ENCODE peak calls at places on chromosomes 12 and 14, in four cellular contexts. V is H9, R is upper lobe of right lung, Z is right lobe of liver. X is an unnamed sample.
A peak's percentile ranks its signal among the peaks of the same experiment; 100 is the strongest.

GRCh38 chr14:104133496-104133895 is 4.9 kb upstream of the KIF26A start:
- DNase-seq in V (peak; percentile 18), R (peak; percentile 53), Z (peak; percentile 37), X (peak; percentile 59)

GRCh38 chr12:45701296-45701695 is 28.2 kb upstream of the ARID2 start:
- DNase-seq in V (no peak), R (no peak), Z (no peak), X (no peak)

GRCh38 chr12:116784238-116784612 is 46.1 kb downstream of the RNFT2 start:
- DNase-seq in V (no peak), R (no peak), Z (no peak), X (no peak)

GRCh38 chr12:110917467-110917866 is 2.9 kb downstream of the MYL2 start:
- DNase-seq in V (no peak), R (no peak), Z (no peak), X (no peak)

GRCh38 chr14:102728509-102728908 is 48.7 kb upstream of the TRAF3 start:
- DNase-seq in V (no peak), R (no peak), Z (peak; percentile 10), X (no peak)

GRCh38 chr14:76348898-76349297 is 27.0 kb upstream of the ESRRB start:
- DNase-seq in V (peak; percentile 73), R (no peak), Z (no peak), X (no peak)

GRCh38 chr12:571795-572531 is 91.3 kb downstream of the NINJ2 start:
- DNase-seq in V (no peak), R (no peak), Z (no peak), X (no peak)

GRCh38 chr12:118611295-118611694 is 234.9 kb downstream of the SUDS3 start:
- DNase-seq in V (peak; percentile 43), R (no peak), Z (no peak), X (no peak)

GRCh38 chr14:51188566-51189185 is 51.4 kb upstream of the TMX1 start:
- DNase-seq in V (no peak), R (no peak), Z (no peak), X (no peak)

GRCh38 chr12:26872623-26873022 is 39.6 kb upstream of the ITPR2 start:
- DNase-seq in V (no peak), R (no peak), Z (no peak), X (no peak)

GRCh38 chr12:18320036-18320617 is 58.8 kb downstream of the PIK3C2G start:
- DNase-seq in V (peak; percentile 58), R (no peak), Z (no peak), X (no peak)

GRCh38 chr12:72346331-72346944 is 74.3 kb downstream of the TRHDE start:
- DNase-seq in V (peak; percentile 89), R (no peak), Z (peak; percentile 67), X (no peak)

GRCh38 chr12:3279415-3279780 is 202.2 kb downstream of the TSPAN9 start:
- DNase-seq in V (no peak), R (no peak), Z (no peak), X (no peak)

GRCh38 chr14:105460116-105460515 is 14.5 kb upstream of the CRIP2 start:
- DNase-seq in V (no peak), R (no peak), Z (no peak), X (no peak)

GRCh38 chr12:98373019-98373554 is 142.3 kb upstream of the TMPO start:
- DNase-seq in V (no peak), R (no peak), Z (no peak), X (no peak)

GRCh38 chr12:58530421-58531067 is 389.8 kb downstream of the LRIG3 start:
- DNase-seq in V (no peak), R (no peak), Z (no peak), X (no peak)

GRCh38 chr14:74962493-74962892 is 7.1 kb upstream of the PGF start:
- DNase-seq in V (no peak), R (no peak), Z (no peak), X (peak; percentile 15)

GRCh38 chr14:74961238-74961911 is 6.0 kb upstream of the PGF start:
- DNase-seq in V (no peak), R (no peak), Z (no peak), X (no peak)

GRCh38 chr14:74963178-74963704 is 7.8 kb upstream of the PGF start:
- DNase-seq in V (no peak), R (no peak), Z (no peak), X (no peak)

GRCh38 chr14:74960702-74961101 is 5.3 kb upstream of the PGF start:
- DNase-seq in V (no peak), R (no peak), Z (no peak), X (peak; percentile 64)

DNA sequence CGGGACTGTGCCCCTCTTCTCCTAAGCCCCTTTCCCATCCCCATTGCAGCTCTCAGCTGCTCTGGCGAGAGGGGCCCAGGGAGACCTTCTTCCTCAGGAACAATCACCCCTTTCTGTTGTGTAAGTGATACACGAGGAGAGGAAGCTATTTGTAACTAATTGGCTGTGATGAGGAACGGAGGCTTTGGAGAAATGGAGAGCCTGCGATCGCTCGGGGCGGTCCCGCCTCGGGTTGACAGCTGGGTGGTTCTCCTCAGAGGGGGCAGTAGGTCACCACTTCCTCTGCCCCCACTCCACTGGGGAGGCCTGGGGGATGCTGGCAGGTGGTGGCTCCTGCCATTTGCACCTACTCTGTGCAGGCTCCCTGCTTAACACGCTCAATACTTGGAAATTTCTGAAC is 6.7 kb upstream of the PGF start:
- DNase-seq in V (no peak), R (peak; percentile 60), Z (no peak), X (peak; percentile 60)
- H3K4me1 ChIP-seq in V (no peaks in the 10 kb centered on the region), R (no peaks in the 10 kb centered on the region), Z (no peaks in the 10 kb centered on the region), X (no peaks in the 10 kb centered on the region)

GRCh38 chr12:108633534-108634224 is at the start of gene SELPLG:
- DNase-seq in V (peak; percentile 30), R (peak; percentile 94), Z (peak; percentile 66), X (peak; percentile 93)
- H3K4me1 ChIP-seq in V (peaks cover 12% of the 10 kb centered on the region), R (peaks cover 76% of the 10 kb centered on the region), Z (no peaks in the 10 kb centered on the region), X (peaks cover 33% of the 10 kb centered on the region)

GRCh38 chr12:47814539-47815170 is 5.0 kb downstream of the HDAC7 start:
- DNase-seq in V (no peak), R (no peak), Z (no peak), X (no peak)
- H3K4me1 ChIP-seq in V (peaks cover 32% of the 10 kb centered on the region), R (peaks cover 89% of the 10 kb centered on the region), Z (peaks cover 17% of the 10 kb centered on the region), X (peaks cover 94% of the 10 kb centered on the region)

DNA sequence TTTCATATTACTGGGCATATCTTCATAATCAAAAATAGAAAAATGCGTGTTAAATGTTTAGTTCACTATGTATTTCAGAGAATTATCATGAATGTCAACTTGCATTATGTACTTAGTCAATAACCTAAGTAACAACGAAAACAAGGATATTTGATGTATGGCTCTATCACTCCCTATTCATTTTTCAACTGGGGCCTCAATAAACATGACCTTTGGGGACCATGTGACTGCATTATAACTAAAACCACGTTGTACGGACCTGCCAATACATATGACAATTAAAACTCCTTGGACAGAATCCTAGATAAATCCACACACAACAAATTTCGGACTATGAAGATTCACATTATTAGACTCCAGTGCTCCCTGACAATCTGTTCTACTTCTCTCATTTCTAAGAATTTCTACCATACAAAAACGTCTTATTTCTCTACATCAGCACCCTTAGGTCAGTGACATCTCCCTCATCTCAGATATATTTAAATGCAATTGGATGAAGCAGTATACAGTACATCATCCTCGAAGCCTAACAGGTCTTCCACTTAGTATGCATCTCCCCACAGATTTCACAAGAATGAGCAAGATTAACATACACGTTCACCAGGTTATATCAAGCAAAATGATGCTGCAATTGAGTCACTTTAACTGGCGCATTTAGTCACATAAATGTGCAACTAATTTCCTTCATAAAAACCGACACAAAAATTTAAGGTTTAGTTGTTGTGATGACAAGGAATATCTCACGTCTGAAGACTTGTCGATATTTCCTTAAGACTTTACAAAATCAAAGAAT is 1.5 kb downstream of the UBE2N start:
- DNase-seq in V (no peak), R (no peak), Z (no peak), X (no peak)
- H3K4me1 ChIP-seq in V (peaks cover 5% of the 10 kb centered on the region), R (peaks cover 24% of the 10 kb centered on the region), Z (peaks cover 13% of the 10 kb centered on the region), X (peaks cover 61% of the 10 kb centered on the region)

GRCh38 chr14:69657961-69658360 is 46.6 kb downstream of the SUSD6 start:
- DNase-seq in V (peak; percentile 46), R (peak; percentile 79), Z (peak; percentile 78), X (no peak)

GRCh38 chr14:69660344-69661193 is 49.2 kb downstream of the SUSD6 start:
- DNase-seq in V (no peak), R (no peak), Z (no peak), X (no peak)

GRCh38 chr14:69661194-69661537 is 49.8 kb downstream of the SUSD6 start:
- DNase-seq in V (no peak), R (no peak), Z (no peak), X (no peak)

GRCh38 chr14:69662636-69663321 is 51.4 kb downstream of the SUSD6 start:
- DNase-seq in V (no peak), R (no peak), Z (no peak), X (no peak)

GRCh38 chr14:69658664-69659261 is 47.4 kb downstream of the SUSD6 start:
- DNase-seq in V (no peak), R (no peak), Z (no peak), X (no peak)
- H3K4me1 ChIP-seq in V (peaks cover 8% of the 10 kb centered on the region), R (peaks cover 96% of the 10 kb centered on the region), Z (peaks cover 24% of the 10 kb centered on the region), X (peaks cover 98% of the 10 kb centered on the region)

GRCh38 chr12:6120796-6121473 is 3.5 kb downstream of the VWF start:
- DNase-seq in V (no peak), R (no peak), Z (peak; percentile 41), X (no peak)
- H3K4me1 ChIP-seq in V (no peaks in the 10 kb centered on the region), R (no peaks in the 10 kb centered on the region), Z (no peaks in the 10 kb centered on the region), X (no peaks in the 10 kb centered on the region)

GRCh38 chr14:99747167-99747566 is 46.0 kb upstream of the EML1 start:
- DNase-seq in V (no peak), R (no peak), Z (no peak), X (no peak)
- H3K4me1 ChIP-seq in V (peaks cover 8% of the 10 kb centered on the region), R (peaks cover 51% of the 10 kb centered on the region), Z (no peaks in the 10 kb centered on the region), X (peaks cover under 1% of the 10 kb centered on the region)

GRCh38 chr12:124452576-124453391 is 114.6 kb downstream of the NCOR2 start:
- DNase-seq in V (no peak), R (no peak), Z (no peak), X (peak; percentile 74)

GRCh38 chr12:124449623-124450375 is 117.6 kb downstream of the NCOR2 start:
- DNase-seq in V (no peak), R (no peak), Z (no peak), X (no peak)

GRCh38 chr12:124450376-124450750 is 117.0 kb downstream of the NCOR2 start:
- DNase-seq in V (no peak), R (no peak), Z (no peak), X (peak; percentile 61)

GRCh38 chr12:124451637-124452243 is 115.7 kb downstream of the NCOR2 start:
- DNase-seq in V (no peak), R (no peak), Z (no peak), X (peak; percentile 22)

GRCh38 chr12:124451016-124451415 is 116.4 kb downstream of the NCOR2 start:
- DNase-seq in V (no peak), R (no peak), Z (no peak), X (no peak)
- H3K4me1 ChIP-seq in V (no peaks in the 10 kb centered on the region), R (peaks cover 44% of the 10 kb centered on the region), Z (peaks cover 6% of the 10 kb centered on the region), X (peaks cover 29% of the 10 kb centered on the region)